ENCODE peak calls at places on chromosomes 3 and 15, in six cellular contexts. F is WTC11, A is fibroblast of pulmonary artery, Q is NCI-H187 treated with DMSO at 0.1 percent for 48 hours, M is NCI-H2029, E is activated B cell treated with CpG ODN at 0.5 μM for 24 hours. K is an unnamed sample.
A peak's percentile ranks its signal among the peaks of the same experiment; 100 is the strongest.

GRCh38 chr15:75532413-75533250 is 46.5 kb downstream of the PTPN9 start:
- DNase-seq in F (peak; percentile 33), A (peak; percentile 75), Q (no peak), M (no peak), E (no peak), K (peak; percentile 70)

GRCh38 chr15:92545996-92546395 is 109.6 kb downstream of the FAM174B start:
- DNase-seq in F (no peak), A (no peak), Q (no peak), M (no peak), E (no peak), K (no peak)

GRCh38 chr15:96583671-96584070 is 253.2 kb downstream of the NR2F2 start:
- DNase-seq in F (no peak), A (peak; percentile 8), Q (no peak), M (no peak), E (no peak), K (no peak)

GRCh38 chr3:115494826-115495225 is 128.5 kb upstream of the GAP43 start:
- DNase-seq in F (no peak), A (no peak), Q (peak; percentile 18), M (no peak), E (no peak), K (no peak)

GRCh38 chr3:162072656-162073055 is 576.0 kb downstream of the OTOL1 start:
- DNase-seq in F (no peak), A (no peak), Q (no peak), M (no peak), E (no peak), K (no peak)

GRCh38 chr15:32824777-32825176 is 107.0 kb downstream of the GREM1 start:
- DNase-seq in F (no peak), A (peak; percentile 85), Q (no peak), M (no peak), E (no peak), K (peak; percentile 74)

GRCh38 chr3:31847760-31848159 is 133.3 kb downstream of the OSBPL10 start:
- DNase-seq in F (no peak), A (no peak), Q (no peak), M (no peak), E (no peak), K (no peak)

GRCh38 chr3:51974277-51974962 is 444 bp upstream of the ABHD14A start:
- DNase-seq in F (no peak), A (no peak), Q (no peak), M (no peak), E (no peak), K (no peak)

GRCh38 chr15:101570238-101570637 is 80.7 kb upstream of the PCSK6 start:
- DNase-seq in F (no peak), A (no peak), Q (no peak), M (no peak), E (no peak), K (no peak)

K was measured in AG04450.